ENCODE peak calls at places on chromosomes 6 and 20, in nine cellular contexts. E is Daoy; A is AG09309; P is A549; M is stimulated activated CD4-positive, alpha-beta T cell treated with anti-CD3 and anti-CD28 coated beads, TNF-alpha, amount 100 ng/mL, for 1 hour; J is adipocyte; H is activated CD8-positive, alpha-beta T cell treated with anti-CD3 and anti-CD28 coated beads for 36 hours; U is activated CD4-positive, alpha-beta T cell treated with anti-CD3 and anti-CD28 coated beads for 4 hours; L is stimulated activated naive B cell treated with anti-CD40 and anti-IgM and Interleukin-4, amounts not matched to agents 10 μg/mL and 1 μg/mL and 100 μg/mL, for 72 hours. Q is an unnamed sample.

GRCh38 chr6:89475106-89475505 is 42.2 kb downstream of the ANKRD6 start:
- DNase-seq in U (no peak), M (no peak), H (no peak), L (no peak), A (no peak), J (peak; percentile 39), P (no peak), E (no peak), Q (no peak)

GRCh38 chr20:39491711-39492110 is 529.6 kb downstream of the DHX35 start:
- DNase-seq in H (no peak), E (no peak), P (no peak), U (no peak), J (no peak), M (no peak), A (no peak), L (no peak), Q (no peak)

GRCh38 chr6:21201673-21202430 is 391.7 kb upstream of the SOX4 start:
- DNase-seq in M (no peak), H (no peak), U (no peak), A (no peak), P (no peak), J (no peak), E (peak; percentile 40), L (no peak), Q (no peak)

GRCh38 chr6:97917369-97917768 is 634.4 kb upstream of the MMS22L start:
- DNase-seq in P (no peak), L (no peak), M (no peak), J (no peak), U (no peak), H (no peak), A (no peak), E (no peak), Q (no peak)

GRCh38 chr6:156957931-156958547 is 180.9 kb downstream of the ARID1B start:
- DNase-seq in E (no peak), A (no peak), J (no peak), H (no peak), P (no peak), L (no peak), U (no peak), M (no peak), Q (no peak)

GRCh38 chr6:34549056-34549803 is 6.9 kb downstream of the SPDEF start:
- DNase-seq in J (no peak), M (no peak), H (no peak), E (no peak), P (no peak), A (no peak), L (no peak), U (no peak), Q (no peak)

GRCh38 chr6:3419624-3420272 is 37.1 kb downstream of the SLC22A23 start:
- DNase-seq in J (peak; percentile 34), E (peak; percentile 85), L (no peak), P (no peak), H (no peak), U (no peak), A (peak; percentile 33), M (no peak), Q (no peak)

GRCh38 chr20:14055127-14055742 is 59.9 kb downstream of the MACROD2 start:
- DNase-seq in A (peak; percentile 43), J (peak; percentile 87), H (peak; percentile 18), P (peak; percentile 76), L (no peak), U (no peak), M (no peak), E (peak; percentile 19), Q (no peak)

GRCh38 chr6:119890470-119890869 is 540.9 kb upstream of the MAN1A1 start:
- DNase-seq in L (no peak), H (no peak), P (no peak), J (no peak), M (no peak), E (no peak), U (no peak), A (no peak), Q (no peak)

GRCh38 chr20:32437391-32438074 is 79.4 kb downstream of the ASXL1 start:
- DNase-seq in U (no peak), M (no peak), E (no peak), J (no peak), H (peak; percentile 34), L (no peak), A (no peak), P (peak; percentile 37), Q (peak; percentile 28)

GRCh38 chr6:138914701-138915100 is 73.4 kb downstream of the REPS1 start:
- DNase-seq in J (peak; percentile 2), P (no peak), A (no peak), H (no peak), E (no peak), M (no peak), L (no peak), U (no peak), Q (no peak)

GRCh38 chr6:20038385-20038784 is 173.9 kb downstream of the MBOAT1 start:
- DNase-seq in M (no peak), U (no peak), L (no peak), E (no peak), J (no peak), A (no peak), H (no peak), P (no peak), Q (no peak)

GRCh38 chr6:33935439-33936080 is 131.8 kb upstream of the MLN start:
- DNase-seq in E (no peak), P (no peak), J (no peak), H (no peak), U (no peak), M (no peak), L (no peak), A (no peak), Q (no peak)

Q was measured in right atrium auricular region.